ENCODE peak calls at places on chromosomes 11 and 22, in eight cellular contexts. One of them, this sample, is unnamed.

GRCh38 chr11:114846040-114846791 is 167.9 kb downstream of the NXPE2 start:
- DNase-seq in fibroblast of villous mesenchyme: peak
- DNase-seq in stomach: no peak
- DNase-seq in mesothelial cell of epicardium: no peak
- DNase-seq in Caco-2: peak
- DNase-seq in PC-9: no peak
- DNase-seq in esophagus squamous epithelium: no peak
- DNase-seq in AG04449: no peak
- DNase-seq in this sample: no peak

GRCh38 chr22:24553597-24554315 is 1.2 kb downstream of the GUCD1 start:
- DNase-seq in esophagus squamous epithelium: no peak
- DNase-seq in Caco-2: no peak
- DNase-seq in stomach: peak
- DNase-seq in mesothelial cell of epicardium: no peak
- DNase-seq in AG04449: no peak
- DNase-seq in fibroblast of villous mesenchyme: peak
- DNase-seq in PC-9: no peak
- DNase-seq in this sample: peak

GRCh38 chr11:103901656-103902055 is 134.8 kb upstream of the DDI1 start:
- DNase-seq in AG04449: no peak
- DNase-seq in stomach: no peak
- DNase-seq in mesothelial cell of epicardium: no peak
- DNase-seq in PC-9: no peak
- DNase-seq in Caco-2: no peak
- DNase-seq in fibroblast of villous mesenchyme: no peak
- DNase-seq in esophagus squamous epithelium: no peak
- DNase-seq in this sample: no peak

GRCh38 chr11:100849009-100849913 is 162.2 kb downstream of the ARHGAP42 start:
- DNase-seq in Caco-2: peak
- DNase-seq in PC-9: no peak
- DNase-seq in esophagus squamous epithelium: no peak
- DNase-seq in stomach: no peak
- DNase-seq in mesothelial cell of epicardium: no peak
- DNase-seq in AG04449: peak
- DNase-seq in fibroblast of villous mesenchyme: peak
- DNase-seq in this sample: no peak

GRCh38 chr11:35424157-35424945 is 5.0 kb upstream of the SLC1A2 start:
- DNase-seq in AG04449: peak
- DNase-seq in stomach: no peak
- DNase-seq in fibroblast of villous mesenchyme: no peak
- DNase-seq in Caco-2: no peak
- DNase-seq in PC-9: no peak
- DNase-seq in mesothelial cell of epicardium: no peak
- DNase-seq in esophagus squamous epithelium: no peak
- DNase-seq in this sample: no peak

GRCh38 chr22:37275134-37275533 is 7.2 kb upstream of the CYTH4 start:
- DNase-seq in stomach: no peak
- DNase-seq in PC-9: no peak
- DNase-seq in Caco-2: no peak
- DNase-seq in mesothelial cell of epicardium: no peak
- DNase-seq in fibroblast of villous mesenchyme: no peak
- DNase-seq in AG04449: no peak
- DNase-seq in esophagus squamous epithelium: no peak
- DNase-seq in this sample: no peak

GRCh38 chr11:57324154-57324885 is 432 bp downstream of the TNKS1BP1 start:
- DNase-seq in Caco-2: peak
- DNase-seq in esophagus squamous epithelium: peak
- DNase-seq in fibroblast of villous mesenchyme: peak
- DNase-seq in PC-9: no peak
- DNase-seq in stomach: peak
- DNase-seq in mesothelial cell of epicardium: peak
- DNase-seq in AG04449: no peak
- DNase-seq in this sample: no peak

GRCh38 chr11:70106757-70107156 is 28.6 kb downstream of the ANO1 start:
- DNase-seq in stomach: no peak
- DNase-seq in AG04449: no peak
- DNase-seq in mesothelial cell of epicardium: no peak
- DNase-seq in PC-9: no peak
- DNase-seq in fibroblast of villous mesenchyme: no peak
- DNase-seq in esophagus squamous epithelium: no peak
- DNase-seq in Caco-2: no peak
- DNase-seq in this sample: no peak

GRCh38 chr11:74418509-74418895 is 20.3 kb upstream of the PGM2L1 start:
- DNase-seq in AG04449: no peak
- DNase-seq in fibroblast of villous mesenchyme: peak
- DNase-seq in stomach: no peak
- DNase-seq in Caco-2: no peak
- DNase-seq in mesothelial cell of epicardium: no peak
- DNase-seq in esophagus squamous epithelium: no peak
- DNase-seq in PC-9: peak
- DNase-seq in this sample: no peak

GRCh38 chr22:48340727-48341709 is 1486.7 kb downstream of the BRD1 start:
- DNase-seq in Caco-2: no peak
- DNase-seq in PC-9: no peak
- DNase-seq in stomach: no peak
- DNase-seq in AG04449: no peak
- DNase-seq in mesothelial cell of epicardium: no peak
- DNase-seq in fibroblast of villous mesenchyme: no peak
- DNase-seq in esophagus squamous epithelium: no peak
- DNase-seq in this sample: no peak

GRCh38 chr11:34745209-34745608 is 124.3 kb downstream of the EHF start:
- DNase-seq in fibroblast of villous mesenchyme: no peak
- DNase-seq in PC-9: no peak
- DNase-seq in Caco-2: no peak
- DNase-seq in AG04449: no peak
- DNase-seq in esophagus squamous epithelium: no peak
- DNase-seq in stomach: peak
- DNase-seq in mesothelial cell of epicardium: no peak
- DNase-seq in this sample: no peak

GRCh38 chr11:24348908-24349307 is 147.9 kb upstream of the LUZP2 start:
- DNase-seq in esophagus squamous epithelium: no peak
- DNase-seq in fibroblast of villous mesenchyme: no peak
- DNase-seq in stomach: no peak
- DNase-seq in AG04449: no peak
- DNase-seq in mesothelial cell of epicardium: no peak
- DNase-seq in Caco-2: no peak
- DNase-seq in PC-9: no peak
- DNase-seq in this sample: no peak

GRCh38 chr22:46090631-46091201 is 59.6 kb upstream of the PPARA start:
- DNase-seq in stomach: no peak
- DNase-seq in mesothelial cell of epicardium: no peak
- DNase-seq in AG04449: no peak
- DNase-seq in fibroblast of villous mesenchyme: peak
- DNase-seq in esophagus squamous epithelium: no peak
- DNase-seq in PC-9: no peak
- DNase-seq in Caco-2: no peak
- DNase-seq in this sample: no peak

GRCh38 chr11:38562562-38562961 is 1964.5 kb upstream of the RAG2 start:
- DNase-seq in esophagus squamous epithelium: no peak
- DNase-seq in mesothelial cell of epicardium: no peak
- DNase-seq in stomach: no peak
- DNase-seq in Caco-2: no peak
- DNase-seq in AG04449: no peak
- DNase-seq in PC-9: no peak
- DNase-seq in fibroblast of villous mesenchyme: no peak
- DNase-seq in this sample: no peak

GRCh38 chr22:36816635-36817428 is at the start of gene PVALB:
- DNase-seq in fibroblast of villous mesenchyme: peak
- DNase-seq in esophagus squamous epithelium: no peak
- DNase-seq in Caco-2: no peak
- DNase-seq in stomach: no peak
- DNase-seq in PC-9: no peak
- DNase-seq in mesothelial cell of epicardium: peak
- DNase-seq in AG04449: no peak
- DNase-seq in this sample: no peak

GRCh38 chr11:29272019-29272654 is 744.7 kb downstream of the KCNA4 start:
- DNase-seq in Caco-2: peak
- DNase-seq in esophagus squamous epithelium: no peak
- DNase-seq in fibroblast of villous mesenchyme: peak
- DNase-seq in PC-9: no peak
- DNase-seq in mesothelial cell of epicardium: no peak
- DNase-seq in AG04449: no peak
- DNase-seq in stomach: no peak
- DNase-seq in this sample: peak

DNA sequence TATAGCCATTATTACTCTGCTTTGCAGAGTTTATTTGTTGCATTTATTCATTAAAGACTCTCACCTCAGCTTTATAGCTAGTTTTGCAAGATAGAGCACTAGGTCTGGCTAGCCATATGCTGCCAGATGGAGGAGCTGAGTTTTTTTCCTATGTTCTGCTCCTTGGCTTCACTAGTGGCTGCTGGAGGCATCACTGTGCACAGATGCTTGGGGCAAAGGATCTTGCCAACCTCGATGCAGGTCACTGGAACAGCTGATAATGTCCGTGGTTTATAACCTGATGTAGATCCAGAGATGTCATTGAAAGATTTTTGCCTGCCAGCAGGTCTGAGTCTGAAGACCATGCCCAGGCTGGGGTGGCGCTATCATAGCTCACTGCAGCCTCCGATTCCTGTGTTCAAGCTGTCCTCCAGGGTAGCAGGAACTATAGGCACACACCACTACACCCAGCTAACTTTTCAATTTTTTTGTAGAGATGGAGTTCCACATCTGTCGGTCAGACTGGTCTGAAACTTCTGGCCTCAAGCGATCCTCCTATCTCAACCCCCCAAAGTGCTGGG is 63.2 kb downstream of the PACS1 start:
- DNase-seq in PC-9: no peak
- DNase-seq in esophagus squamous epithelium: no peak
- DNase-seq in AG04449: no peak
- DNase-seq in stomach: no peak
- DNase-seq in Caco-2: no peak
- DNase-seq in fibroblast of villous mesenchyme: no peak
- DNase-seq in mesothelial cell of epicardium: no peak
- DNase-seq in this sample: no peak
- TF ChIP-seq CTCF in PC-9: no peak
- TF ChIP-seq CTCF in esophagus squamous epithelium: no peak
- TF ChIP-seq CTCF in AG04449: no peak
- TF ChIP-seq CTCF in stomach: no peak
- TF ChIP-seq CTCF in Caco-2: no peak
- TF ChIP-seq CTCF in fibroblast of villous mesenchyme: no peak
- TF ChIP-seq CTCF in mesothelial cell of epicardium: no peak
- TF ChIP-seq CTCF in this sample: no peak

GRCh38 chr11:1825039-1825740 is 9.6 kb upstream of the SYT8 start:
- DNase-seq in stomach: peak
- DNase-seq in Caco-2: peak
- DNase-seq in AG04449: no peak
- DNase-seq in PC-9: no peak
- DNase-seq in fibroblast of villous mesenchyme: peak
- DNase-seq in mesothelial cell of epicardium: no peak
- DNase-seq in esophagus squamous epithelium: no peak
- DNase-seq in this sample: no peak

GRCh38 chr11:1825785-1826451 is 8.9 kb upstream of the SYT8 start:
- DNase-seq in AG04449: no peak
- DNase-seq in PC-9: no peak
- DNase-seq in stomach: no peak
- DNase-seq in Caco-2: no peak
- DNase-seq in fibroblast of villous mesenchyme: no peak
- DNase-seq in esophagus squamous epithelium: no peak
- DNase-seq in mesothelial cell of epicardium: no peak
- DNase-seq in this sample: no peak

GRCh38 chr11:1827931-1828330 is 6.9 kb upstream of the SYT8 start:
- DNase-seq in fibroblast of villous mesenchyme: no peak
- DNase-seq in PC-9: no peak
- DNase-seq in AG04449: no peak
- DNase-seq in stomach: no peak
- DNase-seq in Caco-2: no peak
- DNase-seq in mesothelial cell of epicardium: no peak
- DNase-seq in esophagus squamous epithelium: no peak
- DNase-seq in this sample: no peak

GRCh38 chr11:1827095-1827797 is 7.5 kb upstream of the SYT8 start:
- DNase-seq in fibroblast of villous mesenchyme: peak
- DNase-seq in Caco-2: no peak
- DNase-seq in stomach: peak
- DNase-seq in PC-9: peak
- DNase-seq in AG04449: peak
- DNase-seq in mesothelial cell of epicardium: no peak
- DNase-seq in esophagus squamous epithelium: no peak
- DNase-seq in this sample: peak

DNA sequence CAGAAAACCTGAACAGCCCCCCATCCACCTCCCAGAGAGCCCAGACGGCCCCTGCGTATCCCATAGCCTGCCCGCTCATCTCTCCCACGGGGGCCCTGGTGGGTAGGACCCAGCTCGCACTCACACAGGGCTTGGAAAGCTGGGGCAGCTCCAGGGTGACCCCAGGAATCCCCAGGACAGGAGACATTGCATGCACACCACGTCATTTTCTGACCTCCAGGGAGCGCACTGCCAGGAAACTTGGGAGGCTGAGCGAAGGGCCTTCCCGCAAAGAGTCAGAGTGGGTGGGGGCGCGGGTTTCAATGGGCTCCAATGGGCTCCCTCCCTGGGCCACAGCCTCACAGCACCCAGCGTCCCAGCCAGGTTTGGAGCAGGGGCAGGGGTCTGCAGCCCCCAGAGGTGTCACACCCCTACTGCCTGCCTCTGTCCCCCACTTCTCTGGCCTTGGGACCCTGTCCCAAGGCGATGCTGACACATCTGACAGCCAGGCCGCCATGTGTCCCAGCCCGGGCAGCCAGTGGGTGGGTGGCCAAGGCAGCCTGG is 8.2 kb upstream of the SYT8 start:
- DNase-seq in PC-9: no peak
- DNase-seq in mesothelial cell of epicardium: no peak
- DNase-seq in stomach: peak
- DNase-seq in esophagus squamous epithelium: no peak
- DNase-seq in fibroblast of villous mesenchyme: peak
- DNase-seq in AG04449: peak
- DNase-seq in Caco-2: no peak
- DNase-seq in this sample: no peak
- TF ChIP-seq CTCF in PC-9: peak
- TF ChIP-seq CTCF in mesothelial cell of epicardium: no peak
- TF ChIP-seq CTCF in stomach: no peak
- TF ChIP-seq CTCF in esophagus squamous epithelium: peak
- TF ChIP-seq CTCF in fibroblast of villous mesenchyme: peak
- TF ChIP-seq CTCF in AG04449: peak
- TF ChIP-seq CTCF in Caco-2: peak
- TF ChIP-seq CTCF in this sample: peak

GRCh38 chr22:30947821-30948454 is 20.6 kb downstream of the MORC2 start:
- DNase-seq in AG04449: peak
- DNase-seq in esophagus squamous epithelium: no peak
- DNase-seq in mesothelial cell of epicardium: no peak
- DNase-seq in Caco-2: peak
- DNase-seq in stomach: no peak
- DNase-seq in fibroblast of villous mesenchyme: peak
- DNase-seq in PC-9: no peak
- DNase-seq in this sample: peak
- TF ChIP-seq CTCF in AG04449: peak
- TF ChIP-seq CTCF in esophagus squamous epithelium: peak
- TF ChIP-seq CTCF in mesothelial cell of epicardium: no peak
- TF ChIP-seq CTCF in Caco-2: peak
- TF ChIP-seq CTCF in stomach: no peak
- TF ChIP-seq CTCF in fibroblast of villous mesenchyme: peak
- TF ChIP-seq CTCF in PC-9: peak
- TF ChIP-seq CTCF in this sample: peak

GRCh38 chr11:31160504-31161422 is 208.8 kb downstream of the DCDC1 start:
- DNase-seq in PC-9: no peak
- DNase-seq in fibroblast of villous mesenchyme: no peak
- DNase-seq in stomach: no peak
- DNase-seq in esophagus squamous epithelium: no peak
- DNase-seq in AG04449: no peak
- DNase-seq in Caco-2: no peak
- DNase-seq in mesothelial cell of epicardium: no peak
- DNase-seq in this sample: peak
- TF ChIP-seq CTCF in PC-9: peak
- TF ChIP-seq CTCF in fibroblast of villous mesenchyme: no peak
- TF ChIP-seq CTCF in stomach: no peak
- TF ChIP-seq CTCF in esophagus squamous epithelium: no peak
- TF ChIP-seq CTCF in AG04449: no peak
- TF ChIP-seq CTCF in Caco-2: peak
- TF ChIP-seq CTCF in mesothelial cell of epicardium: peak
- TF ChIP-seq CTCF in this sample: peak